ENCODE peak calls at places on chromosomes 13 and 19, in nine cellular contexts. One of them, this sample, is unnamed.

GRCh38 chr13:100124265-100124664 is 35.4 kb downstream of the PCCA start:
- DNase-seq in amniotic stem cell: no peak
- DNase-seq in gastrocnemius medialis: no peak
- DNase-seq in HCEC 1CT: peak
- DNase-seq in mucosa of gallbladder: no peak
- DNase-seq in EL: no peak
- DNase-seq in cardiac muscle cell: no peak
- DNase-seq in Right ventricle myocardium superior: no peak
- DNase-seq in activated T-cell treated with anti-CD3 and anti-CD28 coated beads, Interleukin-2, amount 50 U/mL, for 1 hour: no peak
- DNase-seq in this sample: no peak

GRCh38 chr13:20559659-20560356 is 7.1 kb upstream of the IFT88 start:
- DNase-seq in mucosa of gallbladder: no peak
- DNase-seq in activated T-cell treated with anti-CD3 and anti-CD28 coated beads, Interleukin-2, amount 50 U/mL, for 1 hour: no peak
- DNase-seq in amniotic stem cell: no peak
- DNase-seq in gastrocnemius medialis: no peak
- DNase-seq in HCEC 1CT: no peak
- DNase-seq in cardiac muscle cell: no peak
- DNase-seq in Right ventricle myocardium superior: no peak
- DNase-seq in EL: no peak
- DNase-seq in this sample: no peak

GRCh38 chr13:46339035-46339666 is 47.9 kb downstream of the RUBCNL start:
- DNase-seq in mucosa of gallbladder: peak
- DNase-seq in amniotic stem cell: no peak
- DNase-seq in EL: peak
- DNase-seq in gastrocnemius medialis: peak
- DNase-seq in Right ventricle myocardium superior: peak
- DNase-seq in cardiac muscle cell: no peak
- DNase-seq in activated T-cell treated with anti-CD3 and anti-CD28 coated beads, Interleukin-2, amount 50 U/mL, for 1 hour: no peak
- DNase-seq in HCEC 1CT: peak
- DNase-seq in this sample: no peak

GRCh38 chr19:44212865-44213346 is 574 bp downstream of the ZNF227 start:
- DNase-seq in EL: peak
- DNase-seq in cardiac muscle cell: no peak
- DNase-seq in activated T-cell treated with anti-CD3 and anti-CD28 coated beads, Interleukin-2, amount 50 U/mL, for 1 hour: no peak
- DNase-seq in HCEC 1CT: peak
- DNase-seq in Right ventricle myocardium superior: no peak
- DNase-seq in mucosa of gallbladder: no peak
- DNase-seq in amniotic stem cell: peak
- DNase-seq in gastrocnemius medialis: no peak
- DNase-seq in this sample: no peak

GRCh38 chr19:49986354-49986753 is 25.4 kb upstream of the SIGLEC11 start:
- DNase-seq in cardiac muscle cell: no peak
- DNase-seq in gastrocnemius medialis: no peak
- DNase-seq in amniotic stem cell: no peak
- DNase-seq in activated T-cell treated with anti-CD3 and anti-CD28 coated beads, Interleukin-2, amount 50 U/mL, for 1 hour: no peak
- DNase-seq in EL: no peak
- DNase-seq in Right ventricle myocardium superior: no peak
- DNase-seq in HCEC 1CT: no peak
- DNase-seq in mucosa of gallbladder: no peak
- DNase-seq in this sample: no peak

GRCh38 chr19:35528218-35529038 is at the start of gene SBSN:
- DNase-seq in gastrocnemius medialis: no peak
- DNase-seq in cardiac muscle cell: no peak
- DNase-seq in amniotic stem cell: peak
- DNase-seq in HCEC 1CT: peak
- DNase-seq in activated T-cell treated with anti-CD3 and anti-CD28 coated beads, Interleukin-2, amount 50 U/mL, for 1 hour: no peak
- DNase-seq in Right ventricle myocardium superior: no peak
- DNase-seq in EL: peak
- DNase-seq in mucosa of gallbladder: no peak
- DNase-seq in this sample: no peak

GRCh38 chr13:45398862-45399261 is 19.3 kb downstream of the SLC25A30 start:
- DNase-seq in cardiac muscle cell: no peak
- DNase-seq in amniotic stem cell: no peak
- DNase-seq in HCEC 1CT: no peak
- DNase-seq in gastrocnemius medialis: no peak
- DNase-seq in EL: no peak
- DNase-seq in activated T-cell treated with anti-CD3 and anti-CD28 coated beads, Interleukin-2, amount 50 U/mL, for 1 hour: peak
- DNase-seq in mucosa of gallbladder: no peak
- DNase-seq in Right ventricle myocardium superior: no peak
- DNase-seq in this sample: no peak

GRCh38 chr13:80928241-80928640 is 587.3 kb upstream of the SPRY2 start:
- DNase-seq in mucosa of gallbladder: no peak
- DNase-seq in activated T-cell treated with anti-CD3 and anti-CD28 coated beads, Interleukin-2, amount 50 U/mL, for 1 hour: no peak
- DNase-seq in amniotic stem cell: no peak
- DNase-seq in EL: no peak
- DNase-seq in Right ventricle myocardium superior: no peak
- DNase-seq in HCEC 1CT: no peak
- DNase-seq in cardiac muscle cell: no peak
- DNase-seq in gastrocnemius medialis: no peak
- DNase-seq in this sample: no peak

GRCh38 chr13:96089749-96090239 is at the start of gene HS6ST3:
- DNase-seq in HCEC 1CT: no peak
- DNase-seq in cardiac muscle cell: peak
- DNase-seq in mucosa of gallbladder: no peak
- DNase-seq in Right ventricle myocardium superior: peak
- DNase-seq in amniotic stem cell: no peak
- DNase-seq in EL: peak
- DNase-seq in gastrocnemius medialis: no peak
- DNase-seq in activated T-cell treated with anti-CD3 and anti-CD28 coated beads, Interleukin-2, amount 50 U/mL, for 1 hour: no peak
- DNase-seq in this sample: no peak

GRCh38 chr13:78160793-78161192 is 242.2 kb upstream of the EDNRB start:
- DNase-seq in cardiac muscle cell: no peak
- DNase-seq in HCEC 1CT: peak
- DNase-seq in mucosa of gallbladder: no peak
- DNase-seq in EL: peak
- DNase-seq in amniotic stem cell: peak
- DNase-seq in Right ventricle myocardium superior: no peak
- DNase-seq in gastrocnemius medialis: no peak
- DNase-seq in activated T-cell treated with anti-CD3 and anti-CD28 coated beads, Interleukin-2, amount 50 U/mL, for 1 hour: no peak
- DNase-seq in this sample: no peak

GRCh38 chr13:110756268-110756667 is 42.8 kb downstream of the ING1 start:
- DNase-seq in mucosa of gallbladder: no peak
- DNase-seq in amniotic stem cell: no peak
- DNase-seq in gastrocnemius medialis: no peak
- DNase-seq in activated T-cell treated with anti-CD3 and anti-CD28 coated beads, Interleukin-2, amount 50 U/mL, for 1 hour: no peak
- DNase-seq in Right ventricle myocardium superior: no peak
- DNase-seq in HCEC 1CT: peak
- DNase-seq in EL: peak
- DNase-seq in cardiac muscle cell: no peak
- DNase-seq in this sample: no peak

GRCh38 chr13:75416327-75417005 is 65.5 kb downstream of the TBC1D4 start:
- DNase-seq in mucosa of gallbladder: no peak
- DNase-seq in activated T-cell treated with anti-CD3 and anti-CD28 coated beads, Interleukin-2, amount 50 U/mL, for 1 hour: no peak
- DNase-seq in gastrocnemius medialis: no peak
- DNase-seq in HCEC 1CT: no peak
- DNase-seq in Right ventricle myocardium superior: no peak
- DNase-seq in cardiac muscle cell: peak
- DNase-seq in amniotic stem cell: no peak
- DNase-seq in EL: no peak
- DNase-seq in this sample: no peak

GRCh38 chr19:18274303-18274775 is at the start of gene IQCN:
- DNase-seq in amniotic stem cell: no peak
- DNase-seq in HCEC 1CT: peak
- DNase-seq in EL: no peak
- DNase-seq in activated T-cell treated with anti-CD3 and anti-CD28 coated beads, Interleukin-2, amount 50 U/mL, for 1 hour: peak
- DNase-seq in cardiac muscle cell: no peak
- DNase-seq in mucosa of gallbladder: peak
- DNase-seq in gastrocnemius medialis: no peak
- DNase-seq in Right ventricle myocardium superior: no peak
- DNase-seq in this sample: no peak

GRCh38 chr19:1284979-1285736 is 515 bp upstream of the EFNA2 start:
- DNase-seq in cardiac muscle cell: peak
- DNase-seq in gastrocnemius medialis: no peak
- DNase-seq in activated T-cell treated with anti-CD3 and anti-CD28 coated beads, Interleukin-2, amount 50 U/mL, for 1 hour: no peak
- DNase-seq in HCEC 1CT: no peak
- DNase-seq in EL: no peak
- DNase-seq in amniotic stem cell: no peak
- DNase-seq in mucosa of gallbladder: no peak
- DNase-seq in Right ventricle myocardium superior: no peak
- DNase-seq in this sample: no peak

GRCh38 chr13:76887070-76887563 is 912 bp upstream of the KCTD12 start:
- DNase-seq in cardiac muscle cell: peak
- DNase-seq in mucosa of gallbladder: no peak
- DNase-seq in gastrocnemius medialis: no peak
- DNase-seq in HCEC 1CT: no peak
- DNase-seq in EL: no peak
- DNase-seq in amniotic stem cell: no peak
- DNase-seq in Right ventricle myocardium superior: peak
- DNase-seq in activated T-cell treated with anti-CD3 and anti-CD28 coated beads, Interleukin-2, amount 50 U/mL, for 1 hour: no peak
- DNase-seq in this sample: no peak

This sample was measured in T1000.